ENCODE peak calls at places on chromosome 2, in eight cellular contexts. F, I, S, W, A, B, C and D are unnamed samples. For H3K27me3, the result is how much of the 10 kb centered on the place peaks cover.

GRCh38 chr2:29225814-29226213 is 110.6 kb downstream of the CLIP4 start:
- DNase-seq in F (no peak), I (no peak), S (no peak), W (no peak), A (no peak), B (no peak), C (no peak), D (no peak)

GRCh38 chr2:85656468-85656867 is 11.5 kb downstream of the SFTPB start:
- DNase-seq in F (no peak), I (no peak), S (no peak), W (no peak), A (no peak), B (no peak), C (no peak), D (no peak)

GRCh38 chr2:231680992-231681852 is 27.1 kb upstream of the PTMA start:
- DNase-seq in F (no peak), I (peak), S (peak), W (peak), A (no peak), B (no peak), C (peak), D (peak)

GRCh38 chr2:148048475-148049221 is 27.8 kb downstream of the MBD5 start:
- DNase-seq in F (no peak), I (no peak), S (no peak), W (no peak), A (no peak), B (peak), C (no peak), D (peak)

GRCh38 chr2:186946896-186947467 is 98.0 kb upstream of the ZSWIM2 start:
- DNase-seq in F (no peak), I (no peak), S (no peak), W (no peak), A (no peak), B (no peak), C (no peak), D (no peak)

GRCh38 chr2:75268112-75268511 is 68.8 kb upstream of the TACR1 start:
- DNase-seq in F (no peak), I (no peak), S (no peak), W (no peak), A (no peak), B (no peak), C (no peak), D (no peak)

GRCh38 chr2:178865121-178865520 is 57.9 kb upstream of the TTN start:
- DNase-seq in F (no peak), I (no peak), S (no peak), W (peak), A (no peak), B (peak), C (no peak), D (no peak)

GRCh38 chr2:53515435-53516332 is 251.9 kb upstream of the CHAC2 start:
- DNase-seq in F (no peak), I (no peak), S (no peak), W (no peak), A (no peak), B (peak), C (no peak), D (no peak)

GRCh38 chr2:36357506-36358316 is 2.1 kb downstream of the CRIM1 start:
- DNase-seq in F (no peak), I (peak), S (no peak), W (peak), A (no peak), B (peak), C (no peak), D (peak)

GRCh38 chr2:60479226-60480088 is 74.0 kb downstream of the BCL11A start:
- DNase-seq in F (no peak), I (no peak), S (no peak), W (no peak), A (no peak), B (peak), C (no peak), D (no peak)

GRCh38 chr2:231713738-231714638 is 5.7 kb downstream of the PTMA start:
- DNase-seq in F (no peak), I (peak), S (peak), W (peak), A (no peak), B (peak), C (peak), D (peak)

GRCh38 chr2:132703396-132703795 is 33.4 kb upstream of the LYPD1 start:
- DNase-seq in F (no peak), I (no peak), S (no peak), W (no peak), A (no peak), B (no peak), C (no peak), D (no peak)

GRCh38 chr2:15844099-15844801 is 96.1 kb upstream of the MYCN start:
- DNase-seq in F (no peak), I (no peak), S (no peak), W (no peak), A (no peak), B (no peak), C (no peak), D (no peak)

GRCh38 chr2:235113854-235114253 is 162.0 kb downstream of the SH3BP4 start:
- DNase-seq in F (no peak), I (no peak), S (no peak), W (no peak), A (no peak), B (no peak), C (no peak), D (no peak)

GRCh38 chr2:146579154-146579930 is 1265.5 kb upstream of the ACVR2A start:
- DNase-seq in F (no peak), I (no peak), S (no peak), W (no peak), A (no peak), B (peak), C (no peak), D (no peak)

GRCh38 chr2:214410128-214410775 is 602 bp upstream of the VWC2L start:
- DNase-seq in F (no peak), I (no peak), S (no peak), W (no peak), A (no peak), B (peak), C (no peak), D (no peak)

GRCh38 chr2:19349911-19350677 is 8.3 kb downstream of the OSR1 start:
- DNase-seq in F (no peak), I (peak), S (peak), W (peak), A (no peak), B (no peak), C (no peak), D (peak)

GRCh38 chr2:130760754-130761751 is 5.7 kb downstream of the AMER3 start:
- DNase-seq in F (no peak), I (no peak), S (no peak), W (no peak), A (no peak), B (no peak), C (no peak), D (no peak)

GRCh38 chr2:238578256-238578655 is 151.5 kb downstream of the ASB1 start:
- DNase-seq in F (no peak), I (no peak), S (no peak), W (no peak), A (no peak), B (no peak), C (no peak), D (no peak)

GRCh38 chr2:86105969-86106945 is at the start of gene PTCD3:
- DNase-seq in F (peak), I (peak), S (peak), W (peak), A (peak), B (peak), C (peak), D (peak)

GRCh38 chr2:56648802-56649201 is 465.0 kb downstream of the CCDC85A start:
- DNase-seq in F (no peak), I (no peak), S (no peak), W (no peak), A (no peak), B (no peak), C (no peak), D (no peak)

GRCh38 chr2:36704475-36705150 is 8.1 kb downstream of the VIT start:
- DNase-seq in F (no peak), I (no peak), S (no peak), W (no peak), A (no peak), B (no peak), C (no peak), D (no peak)

GRCh38 chr2:54207666-54208195 is 48.3 kb downstream of the TSPYL6 start:
- DNase-seq in F (no peak), I (no peak), S (no peak), W (no peak), A (no peak), B (no peak), C (no peak), D (no peak)

GRCh38 chr2:238970553-238971081 is 122.7 kb downstream of the TWIST2 start:
- DNase-seq in F (no peak), I (no peak), S (no peak), W (peak), A (no peak), B (peak), C (no peak), D (no peak)

GRCh38 chr2:130374587-130375290 is 18.9 kb downstream of the PTPN18 start:
- DNase-seq in F (no peak), I (no peak), S (no peak), W (no peak), A (no peak), B (no peak), C (no peak), D (no peak)

GRCh38 chr2:24439280-24439970 is 51.6 kb upstream of the NCOA1 start:
- DNase-seq in F (no peak), I (no peak), S (no peak), W (no peak), A (no peak), B (no peak), C (no peak), D (no peak)

GRCh38 chr2:28395334-28396061 is 2.8 kb downstream of the FOSL2 start:
- DNase-seq in F (no peak), I (no peak), S (peak), W (peak), A (no peak), B (peak), C (peak), D (no peak)

GRCh38 chr2:174970092-174970491 is 35.1 kb downstream of the CHN1 start:
- DNase-seq in F (no peak), I (no peak), S (no peak), W (no peak), A (no peak), B (peak), C (no peak), D (no peak)

GRCh38 chr2:6103949-6104348 is 411.8 kb downstream of the SOX11 start:
- DNase-seq in F (no peak), I (no peak), S (no peak), W (no peak), A (no peak), B (no peak), C (no peak), D (no peak)

GRCh38 chr2:166487082-166487654 is 6.9 kb downstream of the SCN7A start:
- DNase-seq in F (no peak), I (no peak), S (no peak), W (no peak), A (no peak), B (no peak), C (no peak), D (no peak)

GRCh38 chr2:101698419-101699190 is 1.1 kb downstream of the MAP4K4 start:
- DNase-seq in F (no peak), I (no peak), S (peak), W (no peak), A (no peak), B (no peak), C (no peak), D (no peak)

GRCh38 chr2:77363277-77363676 is 158.9 kb downstream of the LRRTM4 start:
- DNase-seq in F (no peak), I (no peak), S (no peak), W (no peak), A (no peak), B (no peak), C (no peak), D (no peak)

GRCh38 chr2:215379948-215380347 is 55.9 kb downstream of the FN1 start:
- DNase-seq in F (no peak), I (no peak), S (no peak), W (no peak), A (no peak), B (no peak), C (no peak), D (no peak)

GRCh38 chr2:156132941-156133340 is 199.6 kb downstream of the NR4A2 start:
- DNase-seq in F (no peak), I (no peak), S (no peak), W (no peak), A (no peak), B (no peak), C (no peak), D (no peak)

GRCh38 chr2:236137066-236137465 is 31.1 kb downstream of the GBX2 start:
- DNase-seq in F (no peak), I (no peak), S (no peak), W (no peak), A (no peak), B (no peak), C (no peak), D (no peak)

GRCh38 chr2:167425113-167425512 is 536.8 kb downstream of the XIRP2 start:
- DNase-seq in F (no peak), I (no peak), S (no peak), W (no peak), A (peak), B (no peak), C (no peak), D (no peak)

GRCh38 chr2:118224144-118224887 is 136.0 kb downstream of the INSIG2 start:
- DNase-seq in F (no peak), I (no peak), S (peak), W (peak), A (no peak), B (no peak), C (no peak), D (peak)

GRCh38 chr2:219998099-219998498 is 370.7 kb downstream of the SLC4A3 start:
- DNase-seq in F (no peak), I (no peak), S (no peak), W (no peak), A (no peak), B (no peak), C (no peak), D (no peak)
- TF ChIP-seq CTCF in F (peak), I (no peak), S (no peak), W (no peak), A (no peak), B (peak), C (no peak), D (no peak)

DNA sequence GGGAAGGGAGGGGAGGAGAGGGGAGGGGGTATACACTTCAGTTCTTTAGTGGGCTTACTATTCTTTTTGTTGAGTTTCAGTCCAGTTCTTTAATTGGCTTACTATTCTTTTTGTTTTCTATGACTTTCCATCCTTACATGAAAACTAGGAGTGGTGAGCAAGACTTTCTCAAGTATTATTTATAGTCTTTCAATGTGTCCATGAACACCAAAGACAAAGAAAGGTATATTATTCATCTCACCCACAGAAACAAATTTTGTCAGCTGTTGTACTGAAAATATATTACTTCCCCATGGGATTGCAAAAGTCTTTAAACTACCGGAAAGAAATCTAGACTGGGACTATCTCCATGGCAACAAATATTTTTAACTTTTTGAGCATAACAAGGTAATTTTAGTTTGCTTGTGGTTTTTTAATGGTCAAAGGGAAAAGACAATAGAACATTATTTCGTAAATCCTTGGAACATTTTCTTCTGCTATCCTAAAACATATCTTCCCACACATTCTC is 17.6 kb downstream of the ADAM17 start:
- DNase-seq in F (peak), I (no peak), S (no peak), W (no peak), A (no peak), B (peak), C (peak), D (no peak)
- H3K4me3 ChIP-seq in F (no peak), I (no peak), S (no peak), W (no peak), A (no peak), B (peak), C (no peak), D (no peak)

DNA sequence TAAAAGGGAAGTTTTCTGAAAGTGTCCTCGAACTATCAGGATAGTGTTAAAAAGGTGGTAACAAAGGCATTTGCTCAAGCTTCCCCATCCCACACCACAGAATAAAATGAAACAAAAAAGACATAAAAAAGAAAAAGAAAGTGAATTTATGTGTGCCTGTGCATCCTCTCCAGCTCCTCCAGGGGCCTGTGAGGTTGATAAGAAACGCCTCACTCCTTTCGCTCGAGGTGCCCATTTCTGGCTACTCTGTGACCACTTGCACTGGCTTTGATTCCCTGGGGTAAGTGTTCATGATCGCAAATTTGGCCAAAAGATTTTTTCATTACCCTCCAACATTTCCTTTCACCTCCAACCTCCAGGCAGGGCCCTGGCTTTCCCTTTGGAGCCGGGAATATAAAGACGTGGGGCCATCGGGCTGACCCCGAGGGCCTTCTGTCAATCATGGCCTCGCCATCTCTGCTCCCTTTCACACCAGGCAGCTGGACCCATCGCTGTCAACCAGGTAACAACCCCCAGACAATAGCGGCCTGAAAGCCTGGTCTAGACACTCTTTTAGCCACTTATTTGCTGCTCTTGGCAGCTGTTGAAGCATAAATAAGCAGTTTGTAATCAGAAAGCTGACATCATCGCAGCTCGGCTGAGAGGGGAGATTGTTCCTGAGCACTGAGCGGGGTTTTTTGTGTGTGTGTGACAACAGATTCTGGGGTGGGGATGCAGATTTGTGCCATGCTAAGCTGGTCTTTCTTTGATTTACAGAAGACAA is 423.8 kb upstream of the POU3F3 start:
- DNase-seq in F (no peak), I (peak), S (no peak), W (no peak), A (no peak), B (no peak), C (no peak), D (no peak)
- H3K27me3 ChIP-seq in F (under half), I (under half), S (under half), W (under half), A (under half), B (under half), C (under half), D (under half)

GRCh38 chr2:83196225-83196624 is 1262.9 kb downstream of the SUCLG1 start:
- DNase-seq in F (no peak), I (no peak), S (no peak), W (no peak), A (peak), B (peak), C (no peak), D (no peak)
- TF ChIP-seq CTCF in F (peak), I (peak), S (peak), W (peak), A (peak), B (peak), C (peak), D (no peak)

DNA sequence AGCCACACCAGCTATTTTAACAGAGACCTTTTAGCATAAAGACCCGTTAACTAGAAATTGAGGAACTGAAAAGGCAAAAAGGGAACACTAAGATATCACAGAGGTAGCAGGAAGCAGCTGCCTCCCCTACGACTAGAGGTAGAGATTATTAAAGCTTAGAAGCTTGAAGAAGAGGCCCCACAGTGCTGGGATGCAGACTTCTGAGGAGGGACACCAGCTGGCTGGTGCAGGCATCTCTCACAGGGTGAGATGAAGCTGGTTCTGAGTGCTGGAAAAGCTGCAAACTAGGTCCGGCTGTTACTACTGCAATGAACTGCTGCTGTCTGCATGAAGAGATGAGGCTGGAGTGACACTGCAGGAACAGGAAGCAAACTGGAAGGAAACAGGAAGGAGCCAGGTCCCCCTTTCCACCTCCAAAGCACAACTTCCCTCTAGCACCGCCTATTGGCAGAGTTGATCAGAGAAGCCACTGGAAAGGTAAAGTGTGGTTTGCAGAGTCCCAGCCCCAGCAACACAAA is 61.2 kb upstream of the MRPS9 start:
- DNase-seq in F (no peak), I (no peak), S (no peak), W (no peak), A (no peak), B (no peak), C (peak), D (peak)
- H3K4me3 ChIP-seq in F (no peak), I (no peak), S (no peak), W (no peak), A (no peak), B (no peak), C (no peak), D (no peak)

GRCh38 chr2:207762146-207762545 is 7.6 kb downstream of the FZD5 start:
- DNase-seq in F (no peak), I (no peak), S (no peak), W (no peak), A (no peak), B (no peak), C (no peak), D (no peak)
- H3K27me3 ChIP-seq in F (under half), I (under half), S (under half), W (under half), A (under half), B (under half), C (under half), D (under half)